ENCODE peak calls at places on chromosome 18, in four cellular contexts. R is EL; K is stimulated activated CD4-positive, alpha-beta T cell treated with anti-CD3 and anti-CD28 coated beads, TNF-alpha, amount 100 ng/mL, for 24 hours; S is COR-L47. C is an unnamed sample.
A peak's percentile ranks its signal among the peaks of the same experiment; 100 is the strongest.

GRCh38 chr18:80252136-80252535 is 4.8 kb upstream of the PARD6G start:
- DNase-seq in R (peak; percentile 43), K (no peak), S (no peak), C (no peak)

GRCh38 chr18:42011053-42011452 is 56.0 kb downstream of the PIK3C3 start:
- DNase-seq in R (no peak), K (no peak), S (no peak), C (no peak)

GRCh38 chr18:63590368-63590767 is 3.2 kb downstream of the SERPINB13 start:
- DNase-seq in R (peak; percentile 24), K (no peak), S (no peak), C (no peak)

GRCh38 chr18:30988440-30988839 is 54.1 kb downstream of the DSC3 start:
- DNase-seq in R (no peak), K (no peak), S (no peak), C (no peak)

GRCh38 chr18:12307871-12308385 is at the start of gene TUBB6:
- DNase-seq in R (peak; percentile 89), K (peak; percentile 32), S (peak; percentile 23), C (peak; percentile 48)

GRCh38 chr18:78672862-78673446 is 306.7 kb upstream of the SALL3 start:
- DNase-seq in R (no peak), K (no peak), S (no peak), C (no peak)

GRCh38 chr18:23629444-23629946 is 33.2 kb downstream of the ANKRD29 start:
- DNase-seq in R (no peak), K (no peak), S (no peak), C (no peak)

GRCh38 chr18:9365406-9365805 is 30.8 kb downstream of the TWSG1 start:
- DNase-seq in R (peak; percentile 9), K (no peak), S (no peak), C (no peak)

GRCh38 chr18:2889761-2890192 is 43.0 kb downstream of the EMILIN2 start:
- DNase-seq in R (no peak), K (no peak), S (no peak), C (no peak)

GRCh38 chr18:67301592-67301991 is 214.9 kb downstream of the DSEL start:
- DNase-seq in R (peak; percentile 15), K (no peak), S (no peak), C (no peak)

GRCh38 chr18:77140439-77141109 is 8.0 kb upstream of the MBP start:
- DNase-seq in R (no peak), K (no peak), S (peak; percentile 70), C (no peak)